ENCODE peak calls at places on chromosomes 4 and X, in six cellular contexts. N is germinal center; D is HuH-7.5; R is activated CD8-positive, alpha-beta memory T cell treated with anti-CD3 and anti-CD28 coated beads for 24 hours; Q is MV-4-11; W is activated T-helper 1 cell treated with anti-CD3 and anti-CD28 coated beads, Interleukin-2, amount 50 U/mL, for 16 hours. V is an unnamed sample.

GRCh38 chr4:122826596-122827257 is at the start of gene FGF2:
- DNase-seq in N (peak; percentile 33), D (peak; percentile 16), R (peak; percentile 64), Q (no peak), W (no peak), V (peak; percentile 83)

GRCh38 chrX:120456973-120457372 is 12.1 kb downstream of the LAMP2 start:
- DNase-seq in N (peak; percentile 7), D (no peak), R (no peak), Q (peak; percentile 75), W (no peak), V (no peak)

GRCh38 chrX:114626323-114626722 is 42.4 kb downstream of the HTR2C start:
- DNase-seq in N (no peak), D (no peak), R (no peak), Q (no peak), W (no peak), V (no peak)

GRCh38 chr4:113584407-113585150 is 177.0 kb downstream of the CAMK2D start:
- DNase-seq in N (no peak), D (no peak), R (no peak), Q (no peak), W (no peak), V (no peak)

GRCh38 chrX:153902388-153902787 is 2.1 kb upstream of the AVPR2 start:
- DNase-seq in N (no peak), D (no peak), R (no peak), Q (no peak), W (no peak), V (no peak)

GRCh38 chr4:37847311-37847710 is 20.8 kb downstream of the PGM2 start:
- DNase-seq in N (no peak), D (no peak), R (no peak), Q (no peak), W (no peak), V (no peak)

GRCh38 chr4:39036172-39036571 is 4.0 kb upstream of the TMEM156 start:
- DNase-seq in N (no peak), D (no peak), R (no peak), Q (no peak), W (no peak), V (no peak)

GRCh38 chr4:13918110-13918509 is 290.6 kb upstream of the BOD1L1 start:
- DNase-seq in N (no peak), D (no peak), R (no peak), Q (no peak), W (no peak), V (no peak)

GRCh38 chrX:71143508-71143907 is 1.1 kb upstream of the NLGN3 start:
- DNase-seq in N (no peak), D (no peak), R (no peak), Q (no peak), W (no peak), V (no peak)

GRCh38 chrX:34528081-34528480 is 129.0 kb downstream of the TMEM47 start:
- DNase-seq in N (no peak), D (no peak), R (no peak), Q (no peak), W (no peak), V (no peak)

GRCh38 chr4:119865389-119865788 is 201.3 kb downstream of the MAD2L1 start:
- DNase-seq in N (no peak), D (no peak), R (no peak), Q (no peak), W (no peak), V (no peak)

GRCh38 chr4:3276961-3277360 is 15.9 kb upstream of the RGS12 start:
- DNase-seq in N (no peak), D (no peak), R (peak; percentile 11), Q (no peak), W (no peak), V (no peak)

GRCh38 chr4:99586322-99586721 is 11.7 kb downstream of the MTTP start:
- DNase-seq in N (no peak), D (no peak), R (no peak), Q (no peak), W (no peak), V (no peak)

GRCh38 chr4:105050896-105051295 is 95.8 kb upstream of the TET2 start:
- DNase-seq in N (no peak), D (no peak), R (no peak), Q (peak; percentile 39), W (no peak), V (no peak)

GRCh38 chrX:153644356-153645125 is 2.5 kb upstream of the DUSP9 start:
- DNase-seq in N (no peak), D (no peak), R (no peak), Q (no peak), W (no peak), V (peak; percentile 35)

GRCh38 chrX:666762-667161 is 36.2 kb downstream of the SHOX start:
- DNase-seq in N (no peak), D (no peak), R (no peak), Q (no peak), W (no peak), V (no peak)

GRCh38 chr4:168259096-168259495 is 59.5 kb downstream of the DDX60 start:
- DNase-seq in N (no peak), D (no peak), R (no peak), Q (no peak), W (no peak), V (no peak)

GRCh38 chr4:26252349-26252748 is 68.5 kb upstream of the RBPJ start:
- DNase-seq in N (no peak), D (peak; percentile 43), R (no peak), Q (no peak), W (no peak), V (no peak)

GRCh38 chrX:7706032-7706431 is 136.9 kb upstream of the VCX start:
- DNase-seq in N (no peak), D (peak; percentile 2), R (no peak), Q (no peak), W (no peak), V (no peak)

GRCh38 chrX:69133561-69134542 is 31.4 kb downstream of the PJA1 start:
- DNase-seq in N (no peak), D (peak; percentile 28), R (no peak), Q (no peak), W (no peak), V (no peak)

GRCh38 chrX:103540145-103540544 is 20.9 kb upstream of the RAB40A start:
- DNase-seq in N (no peak), D (no peak), R (no peak), Q (no peak), W (no peak), V (no peak)

GRCh38 chr4:120673696-120674095 is 248.8 kb downstream of the PRDM5 start:
- DNase-seq in N (no peak), D (no peak), R (no peak), Q (peak; percentile 19), W (no peak), V (no peak)

GRCh38 chr4:119738901-119739300 is 110.3 kb upstream of the PDE5A start:
- DNase-seq in N (no peak), D (no peak), R (no peak), Q (no peak), W (no peak), V (no peak)

GRCh38 chrX:128106630-128107029 is 54.4 kb upstream of the ACTRT1 start:
- DNase-seq in N (no peak), D (no peak), R (no peak), Q (peak; percentile 2), W (no peak), V (no peak)

GRCh38 chr4:71188197-71188625 is 150.6 kb upstream of the SLC4A4 start:
- DNase-seq in N (no peak), D (no peak), R (no peak), Q (no peak), W (no peak), V (no peak)

GRCh38 chrX:145405012-145405411 is 157.7 kb downstream of the SPANXN1 start:
- DNase-seq in N (peak; percentile 1), D (no peak), R (no peak), Q (no peak), W (no peak), V (no peak)

GRCh38 chrX:118872102-118872566 is 48.5 kb downstream of the ZCCHC12 start:
- DNase-seq in N (no peak), D (no peak), R (no peak), Q (no peak), W (no peak), V (no peak)

GRCh38 chr4:80142396-80143304 is 54.7 kb upstream of the PRDM8 start:
- DNase-seq in N (no peak), D (no peak), R (no peak), Q (peak; percentile 52), W (no peak), V (no peak)

GRCh38 chr4:97589481-97590196 is 553.6 kb downstream of the STPG2 start:
- DNase-seq in N (no peak), D (no peak), R (no peak), Q (no peak), W (no peak), V (no peak)

GRCh38 chr4:73479323-73479722 is 2.2 kb upstream of the AFM start:
- DNase-seq in N (no peak), D (no peak), R (no peak), Q (no peak), W (no peak), V (no peak)

GRCh38 chrX:112642349-112642748 is 37.4 kb downstream of the LHFPL1 start:
- DNase-seq in N (peak; percentile 12), D (peak; percentile 2), R (no peak), Q (peak; percentile 24), W (peak; percentile 2), V (no peak)

GRCh38 chr4:110335399-110335798 is 137.0 kb upstream of the ELOVL6 start:
- DNase-seq in N (no peak), D (no peak), R (no peak), Q (no peak), W (no peak), V (no peak)

GRCh38 chr4:110106946-110107325 is 91.5 kb downstream of the ELOVL6 start:
- DNase-seq in N (no peak), D (no peak), R (no peak), Q (no peak), W (no peak), V (no peak)

GRCh38 chr4:89486042-89486441 is 178.4 kb upstream of the GPRIN3 start:
- DNase-seq in N (no peak), D (no peak), R (no peak), Q (no peak), W (no peak), V (no peak)

GRCh38 chr4:115834441-115834840 is 721.0 kb upstream of the NDST4 start:
- DNase-seq in N (no peak), D (no peak), R (no peak), Q (no peak), W (no peak), V (no peak)

GRCh38 chrX:97587171-97587570 is 703.5 kb downstream of the RPA4 start:
- DNase-seq in N (no peak), D (no peak), R (no peak), Q (no peak), W (no peak), V (no peak)

GRCh38 chr4:53507671-53508286 is 83.5 kb downstream of the LNX1 start:
- DNase-seq in N (no peak), D (peak; percentile 8), R (no peak), Q (peak; percentile 27), W (no peak), V (peak; percentile 89)

GRCh38 chr4:158333820-158334219 is 123.5 kb downstream of the TMEM144 start:
- DNase-seq in N (no peak), D (no peak), R (no peak), Q (no peak), W (no peak), V (no peak)